ENCODE peak calls at places on chromosomes 2 and 18, in eight cellular contexts. O, Q, E, L, G, M, W and R are unnamed samples. For H3K27me3, the result is how much of the 10 kb centered on the place peaks cover.

GRCh38 chr2:238238311-238238765 is 1.5 kb downstream of the HES6 start:
- DNase-seq in O (no peak), G (no peak), W (no peak), M (no peak), L (no peak), Q (no peak), E (no peak), R (peak)

GRCh38 chr2:58634653-58635347 is 393.7 kb upstream of the FANCL start:
- DNase-seq in G (no peak), W (no peak), E (peak), L (no peak), O (no peak), M (no peak), Q (no peak), R (peak)

GRCh38 chr2:133497261-133497893 is 70.9 kb downstream of the NCKAP5 start:
- DNase-seq in G (peak), O (no peak), E (no peak), M (no peak), Q (no peak), W (no peak), L (no peak), R (peak)

GRCh38 chr2:3633982-3634630 is 23.9 kb upstream of the ALLC start:
- DNase-seq in L (no peak), O (no peak), Q (no peak), G (no peak), E (no peak), M (no peak), W (no peak), R (peak)

GRCh38 chr18:10278265-10278664 is 176.2 kb upstream of the APCDD1 start:
- DNase-seq in E (no peak), W (no peak), Q (no peak), L (no peak), G (no peak), O (no peak), M (no peak), R (no peak)

GRCh38 chr18:30359521-30359920 is 683.0 kb downstream of the DSC3 start:
- DNase-seq in L (no peak), Q (no peak), G (no peak), W (no peak), M (no peak), O (no peak), E (peak), R (no peak)

GRCh38 chr2:173851256-173851655 is 113.9 kb downstream of the SP3 start:
- DNase-seq in L (peak), E (no peak), Q (no peak), W (peak), G (no peak), O (peak), M (peak), R (no peak)

GRCh38 chr2:36618381-36618780 is 20.4 kb upstream of the FEZ2 start:
- DNase-seq in W (no peak), M (no peak), G (peak), Q (no peak), O (no peak), E (peak), L (no peak), R (peak)

GRCh38 chr2:215522237-215522636 is 86.4 kb upstream of the FN1 start:
- DNase-seq in G (no peak), E (no peak), Q (no peak), L (no peak), W (no peak), O (no peak), M (no peak), R (no peak)

GRCh38 chr18:36392888-36393287 is 95.4 kb downstream of the FHOD3 start:
- DNase-seq in O (no peak), L (no peak), G (no peak), M (no peak), W (no peak), E (no peak), Q (no peak), R (no peak)

GRCh38 chr18:8747440-8747937 is 42.1 kb downstream of the MTCL1 start:
- DNase-seq in O (no peak), E (no peak), G (no peak), W (no peak), M (no peak), L (no peak), Q (no peak), R (no peak)

GRCh38 chr2:152510636-152511035 is 175.7 kb downstream of the FMNL2 start:
- DNase-seq in M (no peak), O (no peak), E (no peak), W (no peak), G (no peak), Q (no peak), L (no peak), R (no peak)

GRCh38 chr18:13216732-13217465 is 1.7 kb upstream of the LDLRAD4 start:
- DNase-seq in G (peak), Q (no peak), L (peak), W (peak), E (no peak), M (peak), O (peak), R (peak)

GRCh38 chr2:68411397-68412126 is 46.5 kb downstream of the PLEK start:
- DNase-seq in O (no peak), E (no peak), Q (no peak), M (no peak), W (no peak), L (no peak), G (no peak), R (no peak)

GRCh38 chr2:205680067-205680466 is 2.2 kb upstream of the NRP2 start:
- DNase-seq in Q (no peak), L (no peak), G (peak), O (no peak), E (peak), W (no peak), M (no peak), R (peak)

GRCh38 chr2:130332271-130333073 is 10.2 kb upstream of the IMP4 start:
- DNase-seq in E (peak), W (peak), Q (peak), O (peak), G (peak), M (peak), L (peak), R (peak)

GRCh38 chr2:104658149-104658839 is 195.6 kb upstream of the POU3F3 start:
- DNase-seq in Q (no peak), L (peak), E (no peak), G (peak), W (peak), O (peak), M (peak), R (peak)

GRCh38 chr18:12880532-12880892 is 3.5 kb downstream of the PTPN2 start:
- DNase-seq in E (no peak), G (no peak), O (no peak), M (no peak), Q (no peak), L (no peak), W (no peak), R (no peak)

GRCh38 chr2:173373286-173373685 is 18.6 kb downstream of the CDCA7 start:
- DNase-seq in G (no peak), E (no peak), O (no peak), W (no peak), Q (no peak), M (no peak), L (no peak), R (no peak)

GRCh38 chr2:186503827-186504606 is 18.0 kb downstream of the ZC3H15 start:
- DNase-seq in M (no peak), L (no peak), W (no peak), E (no peak), O (no peak), Q (no peak), G (no peak), R (no peak)

GRCh38 chr18:6650063-6650462 is 79.5 kb upstream of the ARHGAP28 start:
- DNase-seq in W (no peak), Q (no peak), O (no peak), M (no peak), G (no peak), L (no peak), E (no peak), R (no peak)

GRCh38 chr18:63213331-63213900 is 106.2 kb downstream of the BCL2 start:
- DNase-seq in E (no peak), L (no peak), O (no peak), W (no peak), G (no peak), M (no peak), Q (no peak), R (no peak)

GRCh38 chr18:12657849-12658829 is at the start of gene SPIRE1:
- DNase-seq in G (peak), W (peak), O (peak), M (peak), E (peak), L (peak), Q (peak), R (peak)

GRCh38 chr18:77899972-77900754 is 650.5 kb downstream of the GALR1 start:
- DNase-seq in O (no peak), W (peak), L (no peak), E (peak), M (peak), G (peak), Q (peak), R (peak)
- H3K4me3 ChIP-seq in O (peak), W (peak), L (peak), E (no peak), M (peak), G (no peak), Q (peak), R (peak)

GRCh38 chr2:236244256-236244655 is 19.9 kb downstream of the ASB18 start:
- DNase-seq in G (no peak), O (no peak), W (no peak), L (no peak), E (no peak), M (no peak), Q (no peak), R (no peak)

GRCh38 chr2:236250909-236251579 is 13.2 kb downstream of the ASB18 start:
- DNase-seq in E (no peak), Q (no peak), L (no peak), W (peak), O (no peak), G (no peak), M (no peak), R (no peak)

GRCh38 chr2:236250286-236250685 is 13.9 kb downstream of the ASB18 start:
- DNase-seq in L (no peak), E (peak), O (no peak), W (no peak), G (no peak), M (no peak), Q (no peak), R (no peak)

GRCh38 chr2:236249066-236249465 is 15.1 kb downstream of the ASB18 start:
- DNase-seq in G (no peak), W (no peak), O (no peak), E (no peak), L (no peak), Q (no peak), M (no peak), R (no peak)

DNA sequence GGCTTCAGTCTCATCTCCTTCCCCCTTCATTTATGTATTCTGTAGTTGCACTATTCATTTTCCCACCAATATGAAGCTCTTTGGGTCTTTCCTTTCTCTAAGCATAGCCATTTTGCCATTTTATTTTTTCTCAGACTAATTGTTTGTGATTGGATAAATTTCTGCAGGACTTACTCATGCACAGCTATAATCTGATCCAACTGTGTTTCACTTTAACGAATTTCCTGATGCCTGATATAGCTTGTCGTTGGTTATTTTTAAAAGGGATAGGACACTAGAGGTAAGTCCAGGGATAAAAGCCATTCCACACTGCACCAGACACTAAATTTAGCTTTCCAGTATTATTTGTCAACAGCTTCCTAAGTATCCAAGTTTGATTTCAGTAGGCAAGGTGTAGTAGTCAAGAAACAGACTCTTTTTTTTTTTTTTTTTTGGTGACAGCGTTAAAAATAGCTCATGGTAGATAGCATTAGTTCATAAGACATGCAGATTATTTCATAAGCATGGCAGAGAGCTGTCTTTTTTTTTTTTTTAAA is 17.4 kb downstream of the ASB18 start:
- DNase-seq in G (no peak), E (no peak), M (no peak), L (no peak), W (no peak), Q (no peak), O (no peak), R (no peak)
- H3K27me3 ChIP-seq in G (under half), E (under half), M (under half), L (under half), W (under half), Q (under half), O (under half), R (under half)

DNA sequence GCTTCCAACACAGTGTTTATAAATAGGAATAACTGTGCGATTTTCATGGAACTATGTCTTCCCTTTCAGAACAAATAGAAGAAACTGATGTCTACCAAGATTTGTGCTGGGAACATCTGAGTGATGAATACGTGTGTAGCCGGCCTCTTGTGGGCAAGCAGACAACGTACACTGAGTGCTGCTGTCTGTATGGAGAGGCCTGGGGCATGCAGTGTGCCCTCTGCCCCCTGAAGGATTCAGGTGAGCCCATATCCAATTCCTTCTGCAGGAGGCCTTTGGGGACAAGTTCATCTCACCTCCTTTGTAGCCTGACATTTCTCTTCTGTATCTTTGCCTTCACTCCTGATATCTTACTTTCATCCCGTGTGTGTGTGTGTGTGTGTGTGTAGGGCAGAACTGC is 111.2 kb upstream of the RASGRP3 start:
- DNase-seq in Q (no peak), E (no peak), G (no peak), M (no peak), W (no peak), L (no peak), O (no peak), R (no peak)
- H3K4me3 ChIP-seq in Q (no peak), E (no peak), G (no peak), M (no peak), W (no peak), L (no peak), O (no peak), R (no peak)

GRCh38 chr2:219718066-219718465 is 90.6 kb downstream of the SLC4A3 start:
- DNase-seq in E (no peak), M (no peak), Q (no peak), L (no peak), W (no peak), O (no peak), G (no peak), R (no peak)
- H3K27me3 ChIP-seq in E (under half), M (under half), Q (under half), L (under half), W (under half), O (under half), G (under half), R (under half)

GRCh38 chr2:219570194-219570923 is 980 bp downstream of the OBSL1 start:
- DNase-seq in W (peak), Q (no peak), L (no peak), G (peak), M (no peak), O (peak), E (peak), R (peak)
- H3K4me3 ChIP-seq in W (peak), Q (peak), L (peak), G (peak), M (peak), O (peak), E (peak), R (peak)

DNA sequence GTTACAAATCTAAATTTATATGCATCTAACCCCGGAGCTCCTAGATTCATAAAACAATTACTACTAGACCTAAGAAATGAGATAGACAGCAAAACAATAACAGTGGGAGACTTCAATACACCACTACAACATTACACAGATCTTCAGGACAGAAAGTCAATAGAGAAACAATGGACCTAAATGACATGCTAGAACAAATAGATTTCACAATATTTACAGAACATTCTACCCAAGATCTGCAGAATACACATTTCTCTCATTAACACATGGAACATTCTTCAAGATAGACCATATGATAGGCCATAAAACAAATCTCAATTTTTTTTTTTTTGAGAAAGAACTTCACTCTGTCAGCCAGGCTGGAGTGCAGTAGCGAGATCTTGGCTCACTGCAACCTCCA is 37.8 kb downstream of the COPS9 start:
- DNase-seq in O (no peak), G (no peak), Q (no peak), E (no peak), M (no peak), L (no peak), W (no peak), R (no peak)
- H3K27me3 ChIP-seq in O (under half), G (half or more), Q (under half), E (half or more), M (half or more), L (under half), W (half or more), R (under half)